ENCODE peak calls at places on chromosomes 13 and 19, in eight cellular contexts. One of them, this sample, is unnamed.

GRCh38 chr13:109694972-109695371 is 91.4 kb downstream of the IRS2 start:
- DNase-seq in neural crest cell: no peak
- DNase-seq in activated CD8-positive, alpha-beta memory T cell treated with anti-CD3 and anti-CD28 coated beads for 48 hours: no peak
- DNase-seq in psoas muscle: no peak
- DNase-seq in heart left ventricle: no peak
- DNase-seq in AG10803: no peak
- DNase-seq in mesendoderm: no peak
- DNase-seq in ELR: no peak
- DNase-seq in this sample: no peak

GRCh38 chr19:32343550-32344262 is 1.7 kb upstream of the ZNF507 start:
- DNase-seq in ELR: no peak
- DNase-seq in heart left ventricle: no peak
- DNase-seq in mesendoderm: peak
- DNase-seq in psoas muscle: no peak
- DNase-seq in AG10803: no peak
- DNase-seq in neural crest cell: no peak
- DNase-seq in activated CD8-positive, alpha-beta memory T cell treated with anti-CD3 and anti-CD28 coated beads for 48 hours: no peak
- DNase-seq in this sample: no peak

GRCh38 chr19:10517361-10517759 is at the start of gene S1PR5:
- DNase-seq in psoas muscle: no peak
- DNase-seq in heart left ventricle: peak
- DNase-seq in activated CD8-positive, alpha-beta memory T cell treated with anti-CD3 and anti-CD28 coated beads for 48 hours: no peak
- DNase-seq in AG10803: no peak
- DNase-seq in ELR: peak
- DNase-seq in neural crest cell: no peak
- DNase-seq in mesendoderm: peak
- DNase-seq in this sample: no peak

GRCh38 chr13:36950330-36950729 is 30.3 kb upstream of the SMAD9 start:
- DNase-seq in heart left ventricle: no peak
- DNase-seq in ELR: no peak
- DNase-seq in neural crest cell: no peak
- DNase-seq in activated CD8-positive, alpha-beta memory T cell treated with anti-CD3 and anti-CD28 coated beads for 48 hours: no peak
- DNase-seq in mesendoderm: no peak
- DNase-seq in AG10803: no peak
- DNase-seq in psoas muscle: no peak
- DNase-seq in this sample: no peak

GRCh38 chr13:100040196-100040595 is 48.7 kb upstream of the PCCA start:
- DNase-seq in AG10803: no peak
- DNase-seq in ELR: no peak
- DNase-seq in mesendoderm: no peak
- DNase-seq in psoas muscle: no peak
- DNase-seq in activated CD8-positive, alpha-beta memory T cell treated with anti-CD3 and anti-CD28 coated beads for 48 hours: no peak
- DNase-seq in heart left ventricle: no peak
- DNase-seq in neural crest cell: no peak
- DNase-seq in this sample: no peak

GRCh38 chr13:100533588-100534041 is 55.0 kb downstream of the GGACT start:
- DNase-seq in activated CD8-positive, alpha-beta memory T cell treated with anti-CD3 and anti-CD28 coated beads for 48 hours: no peak
- DNase-seq in AG10803: no peak
- DNase-seq in heart left ventricle: no peak
- DNase-seq in psoas muscle: no peak
- DNase-seq in mesendoderm: no peak
- DNase-seq in ELR: no peak
- DNase-seq in neural crest cell: no peak
- DNase-seq in this sample: no peak

GRCh38 chr13:113404723-113405471 is 41.0 kb upstream of the GRTP1 start:
- DNase-seq in ELR: no peak
- DNase-seq in heart left ventricle: peak
- DNase-seq in neural crest cell: no peak
- DNase-seq in activated CD8-positive, alpha-beta memory T cell treated with anti-CD3 and anti-CD28 coated beads for 48 hours: no peak
- DNase-seq in AG10803: no peak
- DNase-seq in mesendoderm: no peak
- DNase-seq in psoas muscle: peak
- DNase-seq in this sample: no peak

GRCh38 chr13:23950736-23951510 is 53.6 kb upstream of the C1QTNF9B start:
- DNase-seq in mesendoderm: no peak
- DNase-seq in ELR: no peak
- DNase-seq in heart left ventricle: no peak
- DNase-seq in neural crest cell: no peak
- DNase-seq in psoas muscle: no peak
- DNase-seq in activated CD8-positive, alpha-beta memory T cell treated with anti-CD3 and anti-CD28 coated beads for 48 hours: no peak
- DNase-seq in AG10803: no peak
- DNase-seq in this sample: no peak

GRCh38 chr19:14061751-14062557 is at the start of gene PALM3:
- DNase-seq in heart left ventricle: no peak
- DNase-seq in psoas muscle: no peak
- DNase-seq in activated CD8-positive, alpha-beta memory T cell treated with anti-CD3 and anti-CD28 coated beads for 48 hours: no peak
- DNase-seq in AG10803: no peak
- DNase-seq in ELR: no peak
- DNase-seq in mesendoderm: no peak
- DNase-seq in neural crest cell: no peak
- DNase-seq in this sample: no peak

GRCh38 chr19:18264956-18265610 is 9.2 kb downstream of the IQCN start:
- DNase-seq in heart left ventricle: no peak
- DNase-seq in mesendoderm: no peak
- DNase-seq in neural crest cell: no peak
- DNase-seq in psoas muscle: no peak
- DNase-seq in ELR: no peak
- DNase-seq in activated CD8-positive, alpha-beta memory T cell treated with anti-CD3 and anti-CD28 coated beads for 48 hours: no peak
- DNase-seq in AG10803: no peak
- DNase-seq in this sample: no peak

GRCh38 chr19:33227870-33228599 is 2.4 kb upstream of the SLC7A10 start:
- DNase-seq in psoas muscle: no peak
- DNase-seq in AG10803: no peak
- DNase-seq in heart left ventricle: no peak
- DNase-seq in neural crest cell: no peak
- DNase-seq in mesendoderm: no peak
- DNase-seq in activated CD8-positive, alpha-beta memory T cell treated with anti-CD3 and anti-CD28 coated beads for 48 hours: no peak
- DNase-seq in ELR: no peak
- DNase-seq in this sample: no peak

GRCh38 chr19:48992571-48993174 is 436 bp downstream of the GYS1 start:
- DNase-seq in ELR: no peak
- DNase-seq in AG10803: no peak
- DNase-seq in heart left ventricle: no peak
- DNase-seq in mesendoderm: no peak
- DNase-seq in psoas muscle: no peak
- DNase-seq in activated CD8-positive, alpha-beta memory T cell treated with anti-CD3 and anti-CD28 coated beads for 48 hours: no peak
- DNase-seq in neural crest cell: peak
- DNase-seq in this sample: no peak

This sample was measured in astrocyte.